ENCODE peak calls at places on chromosome 14, in four cellular contexts. F is glutamatergic neuron; A is NCI-H82; B is activated T-cell treated with anti-CD3 and anti-CD28 coated beads, Interleukin-2, amount 50 U/mL, for 1 hour. N is an unnamed sample.

GRCh38 chr14:93135399-93135798 is 19.7 kb upstream of the ITPK1 start:
- DNase-seq in F (no peak), A (no peak), B (no peak), N (peak)

GRCh38 chr14:103408491-103409155 is 23.4 kb downstream of the MARK3 start:
- DNase-seq in F (no peak), A (peak), B (no peak), N (no peak)

GRCh38 chr14:72462041-72462440 is 431.9 kb downstream of the DPF3 start:
- DNase-seq in F (no peak), A (no peak), B (no peak), N (no peak)

GRCh38 chr14:97224016-97224415 is 426.8 kb downstream of the VRK1 start:
- DNase-seq in F (no peak), A (no peak), B (no peak), N (no peak)

GRCh38 chr14:58118097-58118496 is 33.9 kb downstream of the ARMH4 start:
- DNase-seq in F (no peak), A (no peak), B (no peak), N (no peak)

GRCh38 chr14:49051328-49052060 is 534.7 kb downstream of the RPS29 start:
- DNase-seq in F (no peak), A (peak), B (no peak), N (no peak)

GRCh38 chr14:50383618-50384225 is 13.0 kb downstream of the CDKL1 start:
- DNase-seq in F (no peak), A (peak), B (no peak), N (peak)

GRCh38 chr14:72024043-72024407 is 91.8 kb downstream of the RGS6 start:
- DNase-seq in F (peak), A (peak), B (peak), N (peak)

GRCh38 chr14:35331605-35332516 is 39.7 kb downstream of the PSMA6 start:
- DNase-seq in F (no peak), A (peak), B (no peak), N (peak)

GRCh38 chr14:94936411-94936892 is 166.5 kb upstream of the GSC start:
- DNase-seq in F (peak), A (peak), B (no peak), N (peak)

GRCh38 chr14:26174395-26174794 is 423.4 kb downstream of the NOVA1 start:
- DNase-seq in F (no peak), A (no peak), B (no peak), N (no peak)

GRCh38 chr14:24246765-24247212 is 4.4 kb upstream of the TINF2 start:
- DNase-seq in F (no peak), A (no peak), B (no peak), N (no peak)

GRCh38 chr14:88384653-88385205 is 728 bp upstream of the SPATA7 start:
- DNase-seq in F (no peak), A (no peak), B (no peak), N (peak)

GRCh38 chr14:99660794-99661193 is 15.9 kb downstream of the HHIPL1 start:
- DNase-seq in F (no peak), A (no peak), B (no peak), N (peak)

GRCh38 chr14:38297681-38298080 is 41.8 kb upstream of the CLEC14A start:
- DNase-seq in F (no peak), A (no peak), B (no peak), N (peak)

GRCh38 chr14:67987596-67987995 is 168.0 kb downstream of the RAD51B start:
- DNase-seq in F (no peak), A (no peak), B (no peak), N (no peak)

GRCh38 chr14:35213869-35214387 is 78.3 kb upstream of the PSMA6 start:
- DNase-seq in F (no peak), A (no peak), B (no peak), N (peak)